ENCODE peak calls at places on chromosomes 4 and X, in nine cellular contexts. X is neural progenitor cell, P is GM23338, Z is transverse colon, F is neuronal stem cell, B is adrenal gland, H is A549, W is stomach, Y is iPS DF 6.9. R is an unnamed sample. For H3K4me1, the result is how much of the 10 kb centered on the place peaks cover.

GRCh38 chrX:115065304-115065703 is 47.9 kb upstream of the IL13RA2 start:
- DNase-seq in X (no peak), P (no peak), Z (no peak), F (no peak), B (no peak), H (no peak), W (no peak), Y (no peak), R (no peak)

GRCh38 chrX:141176586-141177451 is at the start of gene LDOC1:
- DNase-seq in X (peak), P (peak), Z (peak), F (peak), B (peak), H (peak), W (peak), Y (no peak), R (peak)

GRCh38 chrX:120426599-120426998 is 42.5 kb downstream of the LAMP2 start:
- DNase-seq in X (no peak), P (no peak), Z (no peak), F (no peak), B (no peak), H (no peak), W (no peak), Y (no peak), R (no peak)

GRCh38 chr4:184889683-184890082 is 63.9 kb upstream of the ACSL1 start:
- DNase-seq in X (no peak), P (no peak), Z (no peak), F (no peak), B (no peak), H (no peak), W (no peak), Y (no peak), R (no peak)

GRCh38 chrX:101219840-101220191 is 230 bp downstream of the DRP2 start:
- DNase-seq in X (peak), P (no peak), Z (no peak), F (no peak), B (no peak), H (no peak), W (no peak), Y (no peak), R (no peak)

GRCh38 chrX:22800360-22800759 is 199.4 kb upstream of the DDX53 start:
- DNase-seq in X (no peak), P (peak), Z (no peak), F (no peak), B (no peak), H (no peak), W (no peak), Y (no peak), R (peak)

GRCh38 chr4:48526403-48526802 is 36.4 kb downstream of the ZAR1 start:
- DNase-seq in X (no peak), P (no peak), Z (no peak), F (no peak), B (no peak), H (no peak), W (no peak), Y (no peak), R (no peak)

GRCh38 chr4:178063568-178063967 is 621.3 kb upstream of the AGA start:
- DNase-seq in X (no peak), P (no peak), Z (no peak), F (no peak), B (no peak), H (no peak), W (no peak), Y (no peak), R (no peak)

GRCh38 chrX:123267220-123267619 is 83.1 kb downstream of the GRIA3 start:
- DNase-seq in X (no peak), P (no peak), Z (no peak), F (no peak), B (peak), H (no peak), W (no peak), Y (no peak), R (no peak)

GRCh38 chr4:73803213-73803612 is 33.3 kb upstream of the CXCL6 start:
- DNase-seq in X (no peak), P (no peak), Z (no peak), F (no peak), B (no peak), H (no peak), W (no peak), Y (no peak), R (no peak)

GRCh38 chrX:55187281-55187680 is 32.9 kb upstream of the PAGE5 start:
- DNase-seq in X (no peak), P (no peak), Z (no peak), F (no peak), B (peak), H (no peak), W (no peak), Y (no peak), R (no peak)

GRCh38 chr4:89214308-89214707 is 93.3 kb downstream of the GPRIN3 start:
- DNase-seq in X (no peak), P (no peak), Z (no peak), F (no peak), B (no peak), H (no peak), W (no peak), Y (no peak), R (no peak)

GRCh38 chr4:95545526-95545925 is 3.2 kb downstream of the UNC5C start:
- DNase-seq in X (no peak), P (no peak), Z (no peak), F (no peak), B (no peak), H (no peak), W (no peak), Y (no peak), R (no peak)

GRCh38 chr4:26826721-26827120 is 33.9 kb upstream of the STIM2 start:
- DNase-seq in X (no peak), P (no peak), Z (peak), F (no peak), B (no peak), H (no peak), W (peak), Y (no peak), R (no peak)

GRCh38 chr4:84479663-84480062 is 19.4 kb downstream of the NKX6-1 start:
- DNase-seq in X (peak), P (peak), Z (no peak), F (no peak), B (no peak), H (no peak), W (no peak), Y (no peak), R (no peak)

GRCh38 chrX:150202641-150203248 is 160.4 kb upstream of the MAMLD1 start:
- DNase-seq in X (no peak), P (no peak), Z (no peak), F (no peak), B (no peak), H (no peak), W (no peak), Y (no peak), R (no peak)

GRCh38 chr4:139176299-139177048 is 544 bp downstream of the ELF2 start:
- DNase-seq in X (peak), P (peak), Z (peak), F (peak), B (peak), H (peak), W (peak), Y (no peak), R (peak)

GRCh38 chrX:16785247-16786138 is 773 bp upstream of the TXLNG start:
- DNase-seq in X (peak), P (peak), Z (peak), F (no peak), B (peak), H (no peak), W (peak), Y (no peak), R (peak)

GRCh38 chr4:182877326-182877883 is 39.8 kb downstream of the DCTD start:
- DNase-seq in X (no peak), P (peak), Z (no peak), F (no peak), B (no peak), H (no peak), W (no peak), Y (no peak), R (no peak)

GRCh38 chr4:149823770-149824221 is 8.2 kb upstream of the IQCM start:
- DNase-seq in X (no peak), P (no peak), Z (no peak), F (no peak), B (no peak), H (peak), W (no peak), Y (no peak), R (no peak)

GRCh38 chr4:143514432-143514831 is 930 bp downstream of the SMARCA5 start:
- DNase-seq in X (peak), P (peak), Z (peak), F (peak), B (peak), H (peak), W (peak), Y (no peak), R (peak)

GRCh38 chrX:113962338-113962737 is 621.5 kb upstream of the HTR2C start:
- DNase-seq in X (no peak), P (no peak), Z (no peak), F (no peak), B (no peak), H (no peak), W (no peak), Y (no peak), R (no peak)

GRCh38 chrX:103376118-103376978 is at the start of gene BEX3:
- DNase-seq in X (peak), P (peak), Z (peak), F (no peak), B (peak), H (peak), W (peak), Y (peak), R (peak)

GRCh38 chr4:5497489-5497888 is 210.9 kb downstream of the EVC2 start:
- DNase-seq in X (no peak), P (no peak), Z (no peak), F (no peak), B (no peak), H (no peak), W (no peak), Y (no peak), R (no peak)

GRCh38 chr4:1758306-1759121 is 34.6 kb upstream of the FGFR3 start:
- DNase-seq in X (no peak), P (no peak), Z (no peak), F (no peak), B (no peak), H (no peak), W (no peak), Y (no peak), R (no peak)

GRCh38 chr4:53376900-53377299 is 541 bp upstream of the FIP1L1 start:
- DNase-seq in X (no peak), P (peak), Z (no peak), F (no peak), B (no peak), H (no peak), W (no peak), Y (no peak), R (no peak)

GRCh38 chrX:1336331-1337143 is at the start of gene IL3RA:
- DNase-seq in X (no peak), P (no peak), Z (peak), F (no peak), B (peak), H (no peak), W (no peak), Y (no peak), R (peak)

GRCh38 chr4:185219551-185220344 is 10.3 kb downstream of the SNX25 start:
- DNase-seq in X (no peak), P (no peak), Z (peak), F (no peak), B (peak), H (no peak), W (no peak), Y (no peak), R (no peak)

GRCh38 chrX:13334491-13334890 is 14.6 kb upstream of the ATXN3L start:
- DNase-seq in X (no peak), P (peak), Z (no peak), F (no peak), B (no peak), H (no peak), W (no peak), Y (no peak), R (no peak)

GRCh38 chr4:147409350-147409749 is 71.5 kb upstream of the EDNRA start:
- DNase-seq in X (no peak), P (no peak), Z (no peak), F (no peak), B (no peak), H (no peak), W (no peak), Y (no peak), R (no peak)

GRCh38 chrX:106696502-106696901 is 30.0 kb upstream of the RNF128 start:
- DNase-seq in X (no peak), P (peak), Z (no peak), F (no peak), B (no peak), H (no peak), W (no peak), Y (no peak), R (no peak)

GRCh38 chr4:145375416-145375815 is 106.2 kb upstream of the SMAD1 start:
- DNase-seq in X (no peak), P (no peak), Z (no peak), F (no peak), B (no peak), H (no peak), W (no peak), Y (no peak), R (no peak)

GRCh38 chr4:82618321-82618720 is 56.5 kb upstream of the TMEM150C start:
- DNase-seq in X (no peak), P (no peak), Z (no peak), F (no peak), B (no peak), H (no peak), W (no peak), Y (no peak), R (no peak)

GRCh38 chrX:130108647-130109428 is 1.5 kb downstream of the ELF4 start:
- DNase-seq in X (no peak), P (no peak), Z (peak), F (no peak), B (no peak), H (peak), W (no peak), Y (no peak), R (no peak)

GRCh38 chrX:18895157-18895952 is 88.6 kb downstream of the PHKA2 start:
- DNase-seq in X (no peak), P (no peak), Z (no peak), F (no peak), B (no peak), H (no peak), W (no peak), Y (no peak), R (peak)

GRCh38 chr4:153081693-153082092 is 122.5 kb upstream of the TRIM2 start:
- DNase-seq in X (no peak), P (no peak), Z (no peak), F (no peak), B (no peak), H (no peak), W (no peak), Y (no peak), R (no peak)

GRCh38 chr4:153084249-153084648 is 120.0 kb upstream of the TRIM2 start:
- DNase-seq in X (no peak), P (no peak), Z (no peak), F (no peak), B (no peak), H (no peak), W (no peak), Y (no peak), R (no peak)

GRCh38 chr4:153083447-153083921 is 120.8 kb upstream of the TRIM2 start:
- DNase-seq in X (peak), P (peak), Z (peak), F (peak), B (peak), H (peak), W (peak), Y (peak), R (no peak)

GRCh38 chr4:153081181-153081580 is 123.1 kb upstream of the TRIM2 start:
- DNase-seq in X (no peak), P (no peak), Z (no peak), F (no peak), B (no peak), H (no peak), W (no peak), Y (no peak), R (no peak)

DNA sequence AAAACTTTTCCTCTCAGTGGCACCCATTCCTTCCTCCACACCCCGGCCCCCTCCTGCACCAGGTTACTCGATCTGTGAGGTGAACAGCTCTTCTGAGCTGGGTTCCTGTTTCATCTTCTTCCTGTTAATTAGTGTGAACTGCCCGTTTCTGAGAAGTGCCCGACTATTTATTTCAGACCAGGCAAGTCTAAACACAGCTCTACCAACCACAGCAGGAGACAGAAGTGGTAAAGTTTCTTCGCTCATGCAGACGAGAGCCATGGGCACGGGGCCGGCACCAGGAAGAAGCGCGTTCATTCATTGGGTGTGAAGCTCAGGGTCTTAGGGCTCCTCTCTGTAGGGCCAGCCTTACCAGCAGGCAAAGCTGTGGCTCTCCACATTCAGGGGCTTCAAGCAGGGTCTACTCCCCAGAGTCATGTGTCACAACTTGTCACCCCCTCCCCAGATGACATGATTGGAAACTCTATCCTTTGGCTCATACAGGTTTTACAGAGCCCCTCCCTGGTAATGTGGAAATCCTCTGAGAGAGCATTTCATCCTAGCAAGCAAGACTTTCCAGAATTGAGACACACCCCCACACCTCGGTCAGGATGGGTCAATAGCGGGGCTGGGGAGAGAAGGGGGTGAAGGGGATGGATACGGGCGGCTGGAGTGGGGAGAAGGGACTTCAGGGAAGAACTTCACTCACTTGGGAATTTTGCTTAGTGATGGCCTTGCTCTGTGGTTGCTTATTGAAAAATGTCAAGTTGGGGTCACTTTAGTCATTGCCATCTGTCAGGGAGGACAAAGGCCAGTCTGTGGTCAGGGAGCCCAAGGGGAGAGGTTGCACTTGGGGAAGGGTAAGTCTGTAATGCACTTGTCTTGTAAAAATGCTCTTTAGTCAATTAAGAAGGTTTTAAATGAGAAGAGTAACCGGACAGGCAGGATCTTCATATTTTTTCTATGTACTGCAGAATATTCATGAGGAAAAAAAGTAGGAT is 121.6 kb upstream of the TRIM2 start:
- DNase-seq in X (no peak), P (no peak), Z (no peak), F (no peak), B (no peak), H (no peak), W (no peak), Y (no peak), R (no peak)
- H3K4me1 ChIP-seq in X (under half), P (under half), Z (under half), F (under half), B (under half), H (under half), W (under half), Y (under half), R (under half)

GRCh38 chrX:45186643-45187026 is 14.0 kb downstream of the DIPK2B start:
- DNase-seq in X (no peak), P (no peak), Z (no peak), F (no peak), B (no peak), H (no peak), W (no peak), Y (no peak), R (no peak)

GRCh38 chrX:45184211-45184610 is 16.5 kb downstream of the DIPK2B start:
- DNase-seq in X (no peak), P (no peak), Z (no peak), F (no peak), B (no peak), H (no peak), W (no peak), Y (no peak), R (no peak)

GRCh38 chrX:45191383-45191782 is 9.3 kb downstream of the DIPK2B start:
- DNase-seq in X (no peak), P (no peak), Z (no peak), F (no peak), B (no peak), H (no peak), W (no peak), Y (no peak), R (no peak)

GRCh38 chrX:45191820-45192409 is 8.8 kb downstream of the DIPK2B start:
- DNase-seq in X (no peak), P (no peak), Z (no peak), F (no peak), B (no peak), H (no peak), W (no peak), Y (no peak), R (no peak)

DNA sequence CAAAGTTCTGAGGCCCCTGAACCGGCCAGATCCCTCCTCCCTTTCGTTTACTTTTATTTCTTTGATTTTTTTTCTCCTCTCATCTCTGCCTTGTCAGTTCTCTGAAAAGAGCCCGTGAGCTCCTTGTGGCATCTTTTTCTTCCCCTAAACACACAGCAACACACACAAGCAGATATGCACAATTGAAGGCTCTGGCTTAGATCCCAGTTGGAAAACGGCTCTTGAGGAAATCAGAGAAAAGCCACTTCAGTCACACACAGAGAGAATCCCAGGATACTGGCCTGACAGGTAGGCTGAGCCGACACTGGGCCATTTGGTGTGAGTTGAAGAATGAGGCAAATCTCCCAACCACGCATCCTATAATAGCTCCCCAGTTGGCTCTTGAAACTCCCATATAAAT is 12.9 kb downstream of the DIPK2B start:
- DNase-seq in X (no peak), P (no peak), Z (no peak), F (no peak), B (no peak), H (no peak), W (no peak), Y (no peak), R (no peak)
- H3K4me3 ChIP-seq in X (no peak), P (no peak), Z (peak), F (no peak), B (no peak), H (no peak), W (peak), Y (no peak), R (peak)

GRCh38 chr4:7430965-7431695 is 3.6 kb downstream of the PSAPL1 start:
- DNase-seq in X (no peak), P (no peak), Z (no peak), F (no peak), B (no peak), H (no peak), W (peak), Y (no peak), R (peak)

GRCh38 chr4:7432531-7433375 is 2.0 kb downstream of the PSAPL1 start:
- DNase-seq in X (no peak), P (no peak), Z (no peak), F (no peak), B (no peak), H (no peak), W (no peak), Y (no peak), R (peak)

GRCh38 chr4:7433376-7434140 is 1.2 kb downstream of the PSAPL1 start:
- DNase-seq in X (no peak), P (no peak), Z (no peak), F (no peak), B (no peak), H (no peak), W (no peak), Y (no peak), R (peak)

GRCh38 chr4:7430368-7430964 is 4.3 kb downstream of the PSAPL1 start:
- DNase-seq in X (peak), P (peak), Z (no peak), F (no peak), B (no peak), H (no peak), W (peak), Y (no peak), R (peak)

GRCh38 chr4:7431696-7432530 is 2.8 kb downstream of the PSAPL1 start:
- DNase-seq in X (no peak), P (no peak), Z (no peak), F (no peak), B (no peak), H (no peak), W (peak), Y (no peak), R (peak)
- H3K4me1 ChIP-seq in X (under half), P (under half), Z (under half), F (under half), B (under half), H (under half), W (under half), Y (under half), R (under half)

DNA sequence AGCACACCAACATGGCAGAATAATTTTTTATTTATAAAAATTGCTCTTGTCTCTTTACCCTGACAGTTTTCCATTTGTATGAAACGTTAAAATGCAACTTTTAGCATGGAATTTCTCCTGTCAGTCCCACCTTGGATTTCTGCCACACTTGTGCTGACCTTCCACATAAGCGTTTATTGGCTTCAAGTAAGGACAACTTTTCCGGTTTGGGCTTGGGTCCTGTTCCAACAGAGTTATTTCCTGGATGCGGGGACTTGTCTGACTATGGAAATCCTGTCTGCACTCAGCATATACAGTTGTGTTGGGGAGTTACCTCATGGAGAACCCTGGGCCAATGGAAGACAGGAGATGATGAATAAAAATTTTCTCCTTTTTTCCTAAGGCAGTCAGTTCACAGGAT is 294.7 kb downstream of the NAF1 start:
- DNase-seq in X (no peak), P (no peak), Z (no peak), F (no peak), B (no peak), H (no peak), W (no peak), Y (no peak), R (no peak)
- H3K4me3 ChIP-seq in X (no peak), P (no peak), Z (no peak), F (no peak), B (no peak), H (no peak), W (no peak), Y (no peak), R (no peak)

R was measured in aorta.